ENCODE peak calls at places on chromosome 1, in seven cellular contexts. H is vagina, F is breast epithelium, I is transverse colon, V is stomach, J is H1, R is sigmoid colon. P is an unnamed sample.

GRCh38 chr1:65084068-65084467 is 63.9 kb upstream of the AK4 start:
- DNase-seq in H (no peak), F (no peak), I (no peak), V (no peak), J (no peak), R (no peak), P (no peak)

GRCh38 chr1:81489372-81489934 is 311.3 kb upstream of the ADGRL2 start:
- DNase-seq in H (no peak), F (no peak), I (no peak), V (no peak), J (no peak), R (no peak), P (no peak)

GRCh38 chr1:17933991-17934390 is 173.6 kb upstream of the IGSF21 start:
- DNase-seq in H (no peak), F (peak; percentile 20), I (no peak), V (no peak), J (no peak), R (no peak), P (peak; percentile 83)

GRCh38 chr1:41416552-41417334 is 55.5 kb downstream of the FOXO6 start:
- DNase-seq in H (no peak), F (peak; percentile 43), I (peak; percentile 63), V (peak; percentile 63), J (peak; percentile 87), R (peak; percentile 79), P (peak; percentile 90)

GRCh38 chr1:36400825-36401601 is 3.3 kb upstream of the LSM10 start:
- DNase-seq in H (no peak), F (peak; percentile 60), I (peak; percentile 81), V (peak; percentile 55), J (peak; percentile 83), R (peak; percentile 87), P (no peak)

GRCh38 chr1:246111570-246111969 is 395.5 kb downstream of the SMYD3 start:
- DNase-seq in H (no peak), F (no peak), I (no peak), V (no peak), J (no peak), R (no peak), P (no peak)

GRCh38 chr1:19347538-19348177 is 35.5 kb downstream of the SLC66A1 start:
- DNase-seq in H (no peak), F (no peak), I (no peak), V (peak; percentile 80), J (no peak), R (no peak), P (no peak)

GRCh38 chr1:150507912-150508864 is at the start of gene ECM1:
- DNase-seq in H (no peak), F (no peak), I (peak; percentile 55), V (peak; percentile 33), J (no peak), R (peak; percentile 87), P (no peak)

GRCh38 chr1:98196012-98196411 is 275.2 kb upstream of the DPYD start:
- DNase-seq in H (no peak), F (no peak), I (no peak), V (no peak), J (no peak), R (no peak), P (no peak)

GRCh38 chr1:51070011-51070410 is 32.0 kb upstream of the C1orf185 start:
- DNase-seq in H (no peak), F (no peak), I (no peak), V (no peak), J (no peak), R (no peak), P (no peak)

GRCh38 chr1:109277434-109278204 is 5.3 kb downstream of the PSRC1 start:
- DNase-seq in H (no peak), F (no peak), I (peak; percentile 90), V (peak; percentile 84), J (peak; percentile 94), R (peak; percentile 84), P (peak; percentile 88)

GRCh38 chr1:156455362-156455761 is 45.2 kb downstream of the MEF2D start:
- DNase-seq in H (no peak), F (no peak), I (no peak), V (no peak), J (no peak), R (no peak), P (no peak)

GRCh38 chr1:171965802-171966201 is 124.5 kb downstream of the DNM3 start:
- DNase-seq in H (no peak), F (no peak), I (no peak), V (no peak), J (no peak), R (no peak), P (no peak)

GRCh38 chr1:9345922-9346321 is 53.2 kb downstream of the SPSB1 start:
- DNase-seq in H (no peak), F (peak; percentile 85), I (no peak), V (no peak), J (no peak), R (no peak), P (peak; percentile 88)

GRCh38 chr1:175824079-175824478 is 80.7 kb upstream of the TNR start:
- DNase-seq in H (no peak), F (no peak), I (no peak), V (no peak), J (peak; percentile 90), R (no peak), P (no peak)

GRCh38 chr1:111209622-111210021 is 9.2 kb upstream of the DENND2D start:
- DNase-seq in H (no peak), F (no peak), I (no peak), V (no peak), J (no peak), R (no peak), P (no peak)

GRCh38 chr1:207797229-207797973 is 45.5 kb downstream of the CD46 start:
- DNase-seq in H (no peak), F (peak; percentile 79), I (peak; percentile 90), V (peak; percentile 92), J (peak; percentile 78), R (peak; percentile 88), P (peak; percentile 68)

GRCh38 chr1:207801819-207802218 is 50.0 kb downstream of the CD46 start:
- DNase-seq in H (no peak), F (no peak), I (no peak), V (no peak), J (no peak), R (no peak), P (no peak)

GRCh38 chr1:207799989-207800648 is 48.3 kb downstream of the CD46 start:
- DNase-seq in H (no peak), F (no peak), I (no peak), V (no peak), J (no peak), R (no peak), P (no peak)

GRCh38 chr1:207794861-207795260 is 43.0 kb downstream of the CD46 start:
- DNase-seq in H (no peak), F (no peak), I (no peak), V (no peak), J (no peak), R (no peak), P (no peak)

DNA sequence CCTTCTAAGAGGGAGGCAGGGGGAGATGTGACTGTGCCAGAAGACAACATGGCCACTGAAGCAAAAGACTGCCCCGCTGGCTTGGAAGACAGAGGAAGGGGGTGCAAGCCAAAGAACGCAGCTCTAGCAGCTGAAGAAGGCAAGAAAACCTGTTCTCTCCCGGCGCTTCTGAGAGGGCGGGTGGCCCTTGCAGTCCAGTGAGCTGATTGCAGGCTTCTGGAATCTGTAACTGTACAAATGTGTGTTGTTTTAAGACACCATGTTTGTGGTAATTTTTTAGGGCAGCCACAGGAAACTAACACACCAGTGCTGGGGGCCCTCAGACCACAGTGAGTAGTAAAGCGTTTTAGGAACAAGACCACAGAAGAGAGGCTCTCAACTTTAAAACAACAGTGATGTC is 47.0 kb downstream of the CD46 start:
- DNase-seq in H (no peak), F (no peak), I (no peak), V (no peak), J (no peak), R (no peak), P (no peak)
- TF ChIP-seq POLR2AphosphoS5 in H (no peak), F (no peak), I (no peak), V (no peak), J (peak; percentile 16), R (no peak), P (no peak)

DNA sequence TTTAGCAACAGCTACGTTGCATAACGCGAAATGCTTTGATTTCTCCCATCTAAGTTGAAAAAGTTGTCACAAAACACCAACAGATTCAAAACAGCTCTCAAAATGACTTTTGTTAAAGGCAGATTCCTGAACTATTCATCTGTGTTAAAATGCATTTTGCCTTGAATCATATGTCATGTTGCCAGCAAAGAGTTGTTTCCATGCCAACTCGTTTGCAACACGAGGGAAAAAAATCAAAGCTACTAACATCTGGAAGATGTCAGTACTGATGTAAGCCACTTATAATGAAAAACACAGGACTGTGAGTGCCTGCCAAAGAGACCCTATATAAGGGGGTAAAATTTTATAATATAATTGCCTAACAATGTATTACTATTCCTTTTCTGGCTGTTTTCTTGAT is 182.7 kb upstream of the PTBP2 start:
- DNase-seq in H (no peak), F (peak; percentile 37), I (peak; percentile 32), V (no peak), J (no peak), R (peak; percentile 85), P (peak; percentile 55)
- TF ChIP-seq POLR2AphosphoS5 in H (peak; percentile 74), F (peak; percentile 92), I (peak; percentile 90), V (peak; percentile 85), J (no peak), R (peak; percentile 98), P (peak; percentile 81)

GRCh38 chr1:164865385-164865784 is 306.4 kb downstream of the PBX1 start:
- DNase-seq in H (no peak), F (no peak), I (no peak), V (no peak), J (no peak), R (no peak), P (no peak)

GRCh38 chr1:164863056-164863455 is 304.1 kb downstream of the PBX1 start:
- DNase-seq in H (no peak), F (no peak), I (no peak), V (no peak), J (no peak), R (no peak), P (no peak)

DNA sequence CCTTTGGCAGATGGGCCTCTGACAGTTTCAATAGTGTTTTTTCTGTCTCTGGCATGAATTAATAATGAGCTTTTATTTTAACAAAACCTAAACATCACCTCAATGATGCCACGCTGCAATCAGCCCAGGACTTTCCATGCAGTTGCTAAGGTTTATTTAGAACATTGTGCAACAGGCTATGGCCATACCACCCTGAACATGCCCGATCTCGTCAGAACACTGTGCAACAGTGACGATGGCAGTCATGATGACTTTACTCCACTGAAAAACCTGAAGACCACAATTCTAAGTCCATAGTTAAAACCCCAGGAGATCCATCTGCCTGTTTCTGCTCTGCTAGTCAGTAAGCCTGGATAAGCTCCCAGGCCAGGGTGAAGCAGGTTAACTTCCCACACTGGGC is 310.0 kb downstream of the PBX1 start:
- DNase-seq in H (no peak), F (no peak), I (no peak), V (no peak), J (no peak), R (no peak), P (no peak)
- TF ChIP-seq POLR2AphosphoS5 in H (no peak), F (no peak), I (no peak), V (no peak), J (no peak), R (no peak), P (no peak)

GRCh38 chr1:203746281-203746680 is 18.7 kb upstream of the LAX1 start:
- DNase-seq in H (no peak), F (no peak), I (no peak), V (no peak), J (no peak), R (no peak), P (no peak)

GRCh38 chr1:203743101-203743501 is 21.9 kb upstream of the LAX1 start:
- DNase-seq in H (no peak), F (no peak), I (no peak), V (no peak), J (peak; percentile 53), R (no peak), P (no peak)

GRCh38 chr1:203744008-203744972 is 20.7 kb upstream of the LAX1 start:
- DNase-seq in H (no peak), F (peak; percentile 80), I (peak; percentile 36), V (peak; percentile 31), J (no peak), R (peak; percentile 89), P (no peak)

GRCh38 chr1:203742446-203742845 is 22.5 kb upstream of the LAX1 start:
- DNase-seq in H (no peak), F (no peak), I (no peak), V (no peak), J (no peak), R (no peak), P (no peak)
- TF ChIP-seq POLR2AphosphoS5 in H (no peak), F (no peak), I (no peak), V (no peak), J (no peak), R (no peak), P (no peak)

P was measured in SK-N-SH.